ENCODE peak calls at places on chromosomes 3 and 15, in eight cellular contexts. X, F, S, O, Y, M, G and H are unnamed samples.

GRCh38 chr3:69695443-69695842 is 43.8 kb upstream of the MITF start:
- DNase-seq in X (no peak), O (no peak), S (no peak), F (no peak), Y (no peak), M (no peak), G (no peak), H (no peak)

GRCh38 chr3:149581248-149581647 is 76.6 kb downstream of the WWTR1 start:
- DNase-seq in X (no peak), S (no peak), M (peak), Y (no peak), O (no peak), F (no peak), G (no peak), H (no peak)

GRCh38 chr3:31695280-31696008 is 162.7 kb downstream of the STT3B start:
- DNase-seq in G (no peak), S (no peak), M (no peak), O (no peak), X (no peak), Y (peak), F (peak), H (no peak)

GRCh38 chr15:57201578-57201977 is 174.7 kb upstream of the CGNL1 start:
- DNase-seq in M (no peak), O (no peak), S (no peak), X (no peak), F (no peak), Y (no peak), G (no peak), H (no peak)

GRCh38 chr3:150050510-150050909 is 79.8 kb upstream of the PFN2 start:
- DNase-seq in F (no peak), Y (no peak), G (no peak), O (no peak), X (no peak), S (no peak), M (no peak), H (no peak)

GRCh38 chr3:113606539-113607218 is 74.3 kb downstream of the SIDT1 start:
- DNase-seq in Y (no peak), G (no peak), S (no peak), X (no peak), M (no peak), O (no peak), F (peak), H (no peak)

GRCh38 chr3:141578197-141578596 is 91.4 kb downstream of the RASA2 start:
- DNase-seq in Y (no peak), O (no peak), F (no peak), X (peak), M (no peak), G (no peak), S (no peak), H (no peak)

GRCh38 chr3:141425523-141426233 is 57.4 kb downstream of the ZBTB38 start:
- DNase-seq in X (no peak), F (no peak), S (no peak), O (no peak), Y (no peak), G (no peak), M (no peak), H (no peak)

GRCh38 chr3:101611023-101611422 is 37.0 kb downstream of the PCNP start:
- DNase-seq in M (no peak), X (no peak), S (no peak), F (no peak), Y (no peak), O (no peak), G (no peak), H (no peak)

GRCh38 chr3:110420158-110420641 is 651.4 kb upstream of the NECTIN3 start:
- DNase-seq in Y (no peak), X (peak), M (peak), F (no peak), O (no peak), S (no peak), G (no peak), H (peak)

GRCh38 chr15:41891946-41892345 is 1.9 kb downstream of the SPTBN5 start:
- DNase-seq in G (no peak), X (no peak), S (no peak), Y (no peak), F (no peak), M (no peak), O (no peak), H (no peak)

GRCh38 chr3:141486735-141487418 is at the start of gene RASA2:
- DNase-seq in O (peak), Y (peak), F (peak), X (no peak), S (peak), G (peak), M (peak), H (peak)

GRCh38 chr3:134432236-134432635 is 53.5 kb downstream of the ANAPC13 start:
- DNase-seq in G (no peak), S (no peak), X (no peak), O (no peak), M (no peak), Y (no peak), F (no peak), H (no peak)

GRCh38 chr15:83170474-83171165 is 37.0 kb downstream of the HDGFL3 start:
- DNase-seq in F (no peak), S (no peak), M (peak), O (no peak), G (no peak), Y (no peak), X (no peak), H (no peak)